ENCODE peak calls at places on chromosomes 4 and X, in nine cellular contexts. O, R, P, F, Z, T, M, A and U are unnamed samples.

GRCh38 chr4:15226203-15226602 is 201.6 kb upstream of the C1QTNF7 start:
- DNase-seq in O (no peak), R (no peak), P (no peak), F (no peak), Z (no peak), T (no peak), M (no peak), A (no peak), U (no peak)

GRCh38 chr4:84324850-84325249 is 174.2 kb downstream of the NKX6-1 start:
- DNase-seq in O (no peak), R (no peak), P (no peak), F (no peak), Z (no peak), T (no peak), M (peak), A (no peak), U (no peak)

GRCh38 chrX:15146515-15146914 is 123.4 kb downstream of the ASB9 start:
- DNase-seq in O (no peak), R (peak), P (no peak), F (peak), Z (peak), T (peak), M (peak), A (peak), U (no peak)

GRCh38 chr4:4311193-4311592 is 21.1 kb downstream of the ZBTB49 start:
- DNase-seq in O (no peak), R (no peak), P (no peak), F (no peak), Z (no peak), T (no peak), M (no peak), A (no peak), U (no peak)

GRCh38 chr4:99205104-99205979 is 13.7 kb downstream of the ADH6 start:
- DNase-seq in O (no peak), R (peak), P (no peak), F (no peak), Z (peak), T (no peak), M (peak), A (no peak), U (no peak)

GRCh38 chr4:67288964-67289363 is 256.3 kb downstream of the CENPC start:
- DNase-seq in O (no peak), R (no peak), P (no peak), F (no peak), Z (peak), T (peak), M (peak), A (no peak), U (no peak)

GRCh38 chr4:152398060-152398459 is 137.8 kb downstream of the FBXW7 start:
- DNase-seq in O (no peak), R (peak), P (no peak), F (no peak), Z (peak), T (peak), M (peak), A (no peak), U (no peak)

GRCh38 chr4:82044141-82044993 is 329.4 kb downstream of the HNRNPD start:
- DNase-seq in O (peak), R (peak), P (no peak), F (peak), Z (peak), T (no peak), M (peak), A (no peak), U (peak)

GRCh38 chr4:11106190-11106589 is 322.5 kb downstream of the HS3ST1 start:
- DNase-seq in O (peak), R (no peak), P (no peak), F (no peak), Z (no peak), T (no peak), M (peak), A (no peak), U (no peak)

GRCh38 chr4:24810016-24810415 is 14.6 kb downstream of the SOD3 start:
- DNase-seq in O (no peak), R (peak), P (no peak), F (no peak), Z (no peak), T (no peak), M (peak), A (no peak), U (no peak)

GRCh38 chrX:24167719-24168472 is 18.4 kb downstream of the ZFX start:
- DNase-seq in O (no peak), R (no peak), P (no peak), F (no peak), Z (peak), T (peak), M (no peak), A (no peak), U (no peak)

GRCh38 chr4:167452922-167453321 is 218.6 kb upstream of the SPOCK3 start:
- DNase-seq in O (no peak), R (no peak), P (no peak), F (no peak), Z (peak), T (no peak), M (no peak), A (no peak), U (no peak)

GRCh38 chrX:53280703-53281320 is 572 bp downstream of the IQSEC2 start:
- DNase-seq in O (peak), R (peak), P (no peak), F (no peak), Z (no peak), T (no peak), M (peak), A (no peak), U (no peak)

GRCh38 chr4:181108237-181108636 is 1135.0 kb upstream of the TENM3 start:
- DNase-seq in O (no peak), R (no peak), P (no peak), F (no peak), Z (peak), T (no peak), M (no peak), A (no peak), U (no peak)

GRCh38 chr4:86543560-86544312 is 50.4 kb upstream of the PTPN13 start:
- DNase-seq in O (no peak), R (no peak), P (no peak), F (no peak), Z (peak), T (no peak), M (peak), A (no peak), U (no peak)

DNA sequence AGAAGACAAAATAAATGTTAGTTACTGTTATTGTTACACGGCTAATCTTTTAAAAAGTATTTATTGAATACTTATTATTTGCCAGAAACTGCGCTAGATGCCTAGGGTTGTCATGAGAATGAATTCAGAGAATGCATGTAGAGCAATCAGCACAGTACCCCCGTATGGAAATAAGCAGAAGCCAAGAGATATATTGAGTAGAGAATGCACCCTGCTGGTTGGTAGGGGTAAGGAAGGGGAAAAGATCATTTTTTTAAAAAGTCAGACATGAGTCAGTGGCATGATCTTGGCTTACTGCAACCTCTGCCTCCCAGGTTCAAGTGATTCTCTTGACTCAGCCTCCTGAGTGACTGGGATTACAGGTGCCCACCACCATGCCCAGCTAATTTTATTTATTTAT is 13.1 kb upstream of the DRP2 start:
- DNase-seq in O (peak), R (peak), P (no peak), F (no peak), Z (peak), T (peak), M (peak), A (no peak), U (no peak)
- TF ChIP-seq CTCF in O (peak), R (peak), P (peak), F (peak), Z (peak), T (peak), M (peak), A (peak), U (no peak)

DNA sequence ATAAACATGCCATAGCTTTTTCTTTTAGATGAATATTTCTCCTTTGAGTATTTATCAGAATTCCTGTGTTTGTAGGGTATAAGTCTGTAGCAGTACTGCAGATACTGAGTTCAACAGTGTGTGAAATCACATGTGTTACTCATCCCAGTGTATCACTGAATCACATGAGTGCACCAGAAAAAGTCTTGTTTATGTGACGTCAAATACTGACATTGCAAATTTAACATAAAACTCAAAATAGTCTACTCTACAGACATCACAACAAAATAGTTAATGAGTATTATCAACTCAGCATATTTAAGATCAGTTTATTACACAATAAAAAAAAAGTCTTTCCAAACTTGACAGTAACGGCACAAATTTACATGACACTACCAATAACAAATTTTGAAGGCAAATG is 221.3 kb downstream of the DCTD start:
- DNase-seq in O (no peak), R (peak), P (no peak), F (no peak), Z (no peak), T (no peak), M (no peak), A (no peak), U (no peak)
- TF ChIP-seq CTCF in O (no peak), R (no peak), P (no peak), F (no peak), Z (no peak), T (no peak), M (no peak), A (no peak), U (no peak)

GRCh38 chr4:32219306-32220075 is 1499.3 kb downstream of the PCDH7 start:
- DNase-seq in O (no peak), R (no peak), P (no peak), F (no peak), Z (no peak), T (no peak), M (peak), A (no peak), U (no peak)
- TF ChIP-seq CTCF in O (no peak), R (no peak), P (no peak), F (no peak), Z (no peak), T (no peak), M (no peak), A (no peak), U (no peak)

DNA sequence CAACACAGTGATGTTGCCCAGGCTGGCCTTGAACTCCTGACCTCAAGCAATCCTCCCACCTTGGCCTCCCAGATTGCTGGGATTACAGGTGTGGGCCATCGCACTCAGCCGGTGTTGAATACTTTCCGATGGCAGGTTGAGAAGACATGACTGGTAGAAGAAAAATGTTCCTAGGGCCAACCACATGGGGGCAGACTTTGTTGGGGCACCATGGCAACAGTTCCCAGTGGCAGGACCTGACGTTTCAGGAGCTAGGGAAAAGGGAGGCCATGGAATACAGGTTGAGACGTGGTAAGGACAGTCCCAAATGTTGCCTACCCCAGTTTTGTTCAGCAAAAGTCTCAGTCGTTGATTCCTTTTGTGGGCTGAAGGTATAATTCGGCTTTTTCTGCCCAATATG is 134.6 kb downstream of the ASMT start:
- DNase-seq in O (no peak), R (no peak), P (no peak), F (no peak), Z (no peak), T (no peak), M (no peak), A (no peak), U (no peak)
- TF ChIP-seq CTCF in O (no peak), R (no peak), P (no peak), F (no peak), Z (peak), T (peak), M (no peak), A (no peak), U (no peak)

GRCh38 chr4:105707783-105708182 is 706 bp downstream of the INTS12 start:
- DNase-seq in O (no peak), R (no peak), P (no peak), F (no peak), Z (no peak), T (no peak), M (no peak), A (no peak), U (no peak)

GRCh38 chr4:105710678-105711077 is 2.1 kb downstream of the GSTCD start:
- DNase-seq in O (peak), R (peak), P (no peak), F (no peak), Z (peak), T (no peak), M (peak), A (no peak), U (no peak)

GRCh38 chr4:105710012-105710600 is 1.5 kb downstream of the GSTCD start:
- DNase-seq in O (no peak), R (no peak), P (no peak), F (no peak), Z (peak), T (no peak), M (no peak), A (no peak), U (no peak)

GRCh38 chr4:105709081-105709450 is 482 bp downstream of the GSTCD start:
- DNase-seq in O (peak), R (peak), P (no peak), F (no peak), Z (peak), T (peak), M (peak), A (no peak), U (no peak)

GRCh38 chr4:105708376-105709080 is at the start of the genes GSTCD and INTS12:
- DNase-seq in O (peak), R (peak), P (peak), F (peak), Z (peak), T (peak), M (peak), A (peak), U (peak)
- TF ChIP-seq CTCF in O (no peak), R (no peak), P (no peak), F (peak), Z (no peak), T (no peak), M (no peak), A (no peak), U (no peak)